ENCODE peak calls at places on chromosomes 11 and 22, in four cellular contexts. I is stimulated activated CD4-positive, alpha-beta T cell treated with anti-CD3 and anti-CD28 coated beads, Interleukin-4, amount 100 ng/mL, for 4 hours; F is DMS79; L is hypothalamus. O is an unnamed sample.
A peak's percentile ranks its signal among the peaks of the same experiment; 100 is the strongest.

GRCh38 chr11:20058749-20059458 is 101.4 kb downstream of the DBX1 start:
- DNase-seq in I (no peak), F (no peak), L (no peak), O (no peak)

GRCh38 chr11:14411818-14412217 is 52.8 kb upstream of the RRAS2 start:
- DNase-seq in I (no peak), F (no peak), L (no peak), O (no peak)

GRCh38 chr11:123573291-123573690 is 81.1 kb downstream of the SCN3B start:
- DNase-seq in I (no peak), F (no peak), L (no peak), O (no peak)

GRCh38 chr11:102761646-102762238 is 18.7 kb downstream of the MMP10 start:
- DNase-seq in I (no peak), F (no peak), L (no peak), O (no peak)

GRCh38 chr11:99925968-99926367 is 761.1 kb upstream of the ARHGAP42 start:
- DNase-seq in I (no peak), F (no peak), L (no peak), O (no peak)

GRCh38 chr22:46058591-46059519 is 81.9 kb upstream of the WNT7B start:
- DNase-seq in I (no peak), F (peak; percentile 30), L (no peak), O (peak; percentile 18)

GRCh38 chr11:116472661-116473060 is 300.1 kb downstream of the BUD13 start:
- DNase-seq in I (no peak), F (no peak), L (no peak), O (no peak)

GRCh38 chr11:6932150-6932549 is 5.9 kb downstream of the ZNF215 start:
- DNase-seq in I (no peak), F (no peak), L (no peak), O (no peak)

GRCh38 chr11:108115495-108116140 is 5.7 kb upstream of the ACAT1 start:
- DNase-seq in I (no peak), F (peak; percentile 99), L (peak; percentile 70), O (peak; percentile 80)

GRCh38 chr11:115523727-115524399 is 19.6 kb upstream of the CADM1 start:
- DNase-seq in I (no peak), F (no peak), L (no peak), O (no peak)

GRCh38 chr11:38498721-38499120 is 1900.7 kb upstream of the RAG2 start:
- DNase-seq in I (no peak), F (no peak), L (no peak), O (no peak)

GRCh38 chr11:119509969-119510401 is 87.0 kb upstream of the THY1 start:
- DNase-seq in I (no peak), F (no peak), L (no peak), O (no peak)

GRCh38 chr11:61778920-61779650 is 13.3 kb downstream of the TMEM258 start:
- DNase-seq in I (no peak), F (no peak), L (no peak), O (no peak)

GRCh38 chr11:111852103-111852502 is 19.3 kb downstream of the ALG9 start:
- DNase-seq in I (no peak), F (no peak), L (no peak), O (no peak)

GRCh38 chr22:24937114-24937513 is 9.4 kb downstream of the LHFPL7 start:
- DNase-seq in I (no peak), F (no peak), L (no peak), O (no peak)

GRCh38 chr11:57638811-57639320 is 10.8 kb downstream of the YPEL4 start:
- DNase-seq in I (no peak), F (no peak), L (no peak), O (no peak)

GRCh38 chr11:10473371-10473770 is 18.3 kb downstream of the AMPD3 start:
- DNase-seq in I (no peak), F (no peak), L (no peak), O (peak; percentile 6)

GRCh38 chr22:19825904-19826618 is 28.6 kb downstream of the GNB1L start:
- DNase-seq in I (no peak), F (no peak), L (no peak), O (no peak)

GRCh38 chr22:29917052-29917902 is 34.3 kb downstream of the MTMR3 start:
- DNase-seq in I (no peak), F (no peak), L (no peak), O (no peak)

GRCh38 chr11:10314199-10315072 is 9.6 kb downstream of the ADM start:
- DNase-seq in I (no peak), F (no peak), L (no peak), O (no peak)

GRCh38 chr11:47442514-47442913 is 6.4 kb downstream of the RAPSN start:
- DNase-seq in I (no peak), F (no peak), L (peak; percentile 20), O (no peak)

GRCh38 chr11:126601136-126601535 is 245.7 kb downstream of the ST3GAL4 start:
- DNase-seq in I (no peak), F (no peak), L (no peak), O (no peak)

GRCh38 chr22:27445876-27446275 is 355.7 kb downstream of the MN1 start:
- DNase-seq in I (no peak), F (no peak), L (no peak), O (no peak)

GRCh38 chr11:111352235-111352746 is 26.8 kb downstream of the POU2AF1 start:
- DNase-seq in I (no peak), F (no peak), L (no peak), O (no peak)